ENCODE peak calls at places on chromosomes 4 and X, in eight cellular contexts. E is NT2/D1, K is PC-3, I is mammary epithelial cell, H is neural progenitor cell, F is neuronal stem cell, C is colonic mucosa, N is fibroblast of lung. Q is an unnamed sample. For H3K36me3 and H3K4me1, the result is how much of the 10 kb centered on the place peaks cover.

GRCh38 chr4:122086338-122086737 is 65.8 kb upstream of the BLTP1 start:
- DNase-seq in E (no peak), K (no peak), I (no peak), H (no peak), F (no peak), C (no peak), N (no peak), Q (no peak)

GRCh38 chr4:82367438-82368097 is 6.2 kb downstream of the HNRNPD start:
- DNase-seq in E (no peak), K (no peak), I (no peak), H (no peak), F (no peak), C (no peak), N (peak), Q (no peak)

GRCh38 chr4:25351777-25352421 is 25.2 kb upstream of the ANAPC4 start:
- DNase-seq in E (no peak), K (peak), I (peak), H (no peak), F (no peak), C (no peak), N (peak), Q (peak)

GRCh38 chr4:8125526-8126056 is 33.0 kb downstream of the ABLIM2 start:
- DNase-seq in E (no peak), K (no peak), I (no peak), H (no peak), F (no peak), C (no peak), N (no peak), Q (no peak)

GRCh38 chr4:173171987-173172386 is 3.4 kb downstream of the GALNT7 start:
- DNase-seq in E (no peak), K (no peak), I (no peak), H (no peak), F (no peak), C (no peak), N (no peak), Q (no peak)

GRCh38 chrX:110987292-110987691 is 108.7 kb upstream of the PAK3 start:
- DNase-seq in E (no peak), K (peak), I (no peak), H (no peak), F (no peak), C (no peak), N (no peak), Q (no peak)

GRCh38 chrX:119249836-119250340 is 13.8 kb downstream of the PGRMC1 start:
- DNase-seq in E (no peak), K (no peak), I (no peak), H (no peak), F (no peak), C (no peak), N (peak), Q (no peak)

GRCh38 chr4:23234716-23235115 is 542.0 kb downstream of the GBA3 start:
- DNase-seq in E (no peak), K (peak), I (no peak), H (no peak), F (no peak), C (no peak), N (peak), Q (no peak)

GRCh38 chr4:86482851-86483490 is 111.1 kb upstream of the PTPN13 start:
- DNase-seq in E (peak), K (peak), I (no peak), H (peak), F (peak), C (no peak), N (peak), Q (peak)

GRCh38 chr4:73520821-73521220 is 39.3 kb downstream of the AFM start:
- DNase-seq in E (peak), K (peak), I (no peak), H (peak), F (peak), C (no peak), N (peak), Q (peak)

GRCh38 chr4:64880557-64880956 is 471.3 kb upstream of the TECRL start:
- DNase-seq in E (no peak), K (no peak), I (no peak), H (no peak), F (no peak), C (no peak), N (no peak), Q (no peak)

GRCh38 chr4:64883087-64883926 is 474.1 kb upstream of the TECRL start:
- DNase-seq in E (no peak), K (no peak), I (no peak), H (no peak), F (no peak), C (no peak), N (no peak), Q (no peak)

GRCh38 chr4:64882311-64883086 is 473.2 kb upstream of the TECRL start:
- DNase-seq in E (no peak), K (no peak), I (no peak), H (no peak), F (no peak), C (no peak), N (no peak), Q (no peak)
- H3K9ac ChIP-seq in E (no peak), K (no peak), I (no peak), H (no peak), F (no peak), C (no peak), N (no peak), Q (no peak)

GRCh38 chr4:80261989-80262600 is 4.4 kb upstream of the FGF5 start:
- DNase-seq in E (no peak), K (no peak), I (no peak), H (no peak), F (no peak), C (no peak), N (no peak), Q (no peak)
- H3K36me3 ChIP-seq in E (under half), K (under half), I (under half), H (under half), F (under half), C (under half), N (under half), Q (under half)

GRCh38 chr4:118770741-118771187 is 65.2 kb downstream of the SEC24D start:
- DNase-seq in E (no peak), K (no peak), I (peak), H (no peak), F (no peak), C (no peak), N (no peak), Q (no peak)

GRCh38 chr4:118765399-118765798 is 70.5 kb downstream of the SEC24D start:
- DNase-seq in E (no peak), K (peak), I (peak), H (no peak), F (no peak), C (no peak), N (peak), Q (peak)

GRCh38 chr4:118762753-118763477 is 73.0 kb downstream of the SEC24D start:
- DNase-seq in E (no peak), K (no peak), I (no peak), H (no peak), F (no peak), C (no peak), N (peak), Q (peak)

GRCh38 chr4:118769152-118769551 is 66.8 kb downstream of the SEC24D start:
- DNase-seq in E (no peak), K (no peak), I (no peak), H (no peak), F (no peak), C (no peak), N (no peak), Q (no peak)

GRCh38 chr4:118767109-118767508 is 68.8 kb downstream of the SEC24D start:
- DNase-seq in E (no peak), K (no peak), I (no peak), H (no peak), F (no peak), C (no peak), N (no peak), Q (no peak)
- H3K4me1 ChIP-seq in E (under half), K (under half), I (under half), H (under half), F (under half), C (under half), N (under half), Q (under half)

GRCh38 chr4:16914208-16914607 is 15.8 kb upstream of the LDB2 start:
- DNase-seq in E (no peak), K (no peak), I (no peak), H (peak), F (no peak), C (no peak), N (peak), Q (peak)

GRCh38 chr4:16912896-16913295 is 14.5 kb upstream of the LDB2 start:
- DNase-seq in E (no peak), K (no peak), I (no peak), H (no peak), F (no peak), C (no peak), N (peak), Q (no peak)

GRCh38 chr4:16908377-16909021 is 10.1 kb upstream of the LDB2 start:
- DNase-seq in E (no peak), K (no peak), I (no peak), H (no peak), F (no peak), C (no peak), N (no peak), Q (no peak)

DNA sequence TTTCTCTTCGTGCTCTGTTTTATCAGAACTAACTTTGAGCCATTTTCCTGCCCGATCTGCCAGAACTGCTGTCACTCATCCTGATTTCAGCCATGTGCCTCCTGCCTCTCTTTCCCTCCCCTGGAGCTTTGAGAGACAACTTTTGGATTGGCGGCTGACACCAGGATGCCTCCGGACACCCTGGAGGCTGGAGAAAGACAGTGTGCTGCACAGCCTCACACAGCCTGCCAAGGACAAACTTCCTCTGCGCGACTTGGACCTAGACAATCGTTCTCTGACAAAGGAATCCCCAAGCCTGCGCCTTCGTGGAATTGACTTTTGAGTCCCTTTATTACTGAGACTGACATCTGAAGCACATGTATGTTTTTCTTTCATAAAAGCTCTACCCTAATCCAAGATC is 10.8 kb upstream of the LDB2 start:
- DNase-seq in E (no peak), K (no peak), I (no peak), H (peak), F (no peak), C (no peak), N (no peak), Q (no peak)
- H3K9ac ChIP-seq in E (no peak), K (no peak), I (no peak), H (no peak), F (no peak), C (no peak), N (no peak), Q (no peak)

GRCh38 chr4:532588-533317 is 33.7 kb downstream of the PIGG start:
- DNase-seq in E (peak), K (no peak), I (no peak), H (no peak), F (no peak), C (no peak), N (no peak), Q (no peak)

GRCh38 chr4:534576-535151 is 35.7 kb downstream of the PIGG start:
- DNase-seq in E (no peak), K (no peak), I (no peak), H (no peak), F (no peak), C (no peak), N (no peak), Q (no peak)

GRCh38 chr4:535181-535923 is 36.3 kb downstream of the PIGG start:
- DNase-seq in E (no peak), K (no peak), I (no peak), H (no peak), F (no peak), C (no peak), N (no peak), Q (no peak)

GRCh38 chr4:533318-534100 is 34.5 kb downstream of the PIGG start:
- DNase-seq in E (no peak), K (no peak), I (no peak), H (no peak), F (no peak), C (no peak), N (no peak), Q (no peak)

DNA sequence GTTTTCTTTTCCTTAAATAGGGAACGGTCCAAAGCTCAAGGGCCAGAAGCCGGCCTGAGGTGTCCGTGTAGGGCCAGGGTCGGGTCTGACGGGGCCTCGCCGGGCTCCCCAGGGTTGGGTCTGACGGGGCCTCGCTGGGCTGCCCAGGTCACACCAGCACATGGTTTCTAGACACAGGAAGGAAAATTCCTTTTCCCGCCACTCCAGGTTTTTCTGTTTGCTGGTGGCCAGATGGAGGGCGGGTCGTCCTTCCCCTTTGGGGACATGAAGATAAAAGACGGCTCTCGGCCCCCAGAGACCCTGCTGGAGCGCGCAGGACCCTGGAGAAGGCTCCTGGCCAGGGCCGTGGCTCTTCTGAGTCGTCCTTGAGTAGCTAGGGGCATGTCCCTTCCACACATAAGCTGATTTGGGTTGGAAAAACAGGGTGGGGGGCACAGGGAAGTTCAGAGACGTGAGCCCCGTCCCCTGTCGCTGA is 35.1 kb downstream of the PIGG start:
- DNase-seq in E (no peak), K (no peak), I (no peak), H (no peak), F (no peak), C (no peak), N (no peak), Q (no peak)
- H3K36me3 ChIP-seq in E (half or more), K (under half), I (under half), H (under half), F (half or more), C (under half), N (under half), Q (half or more)

DNA sequence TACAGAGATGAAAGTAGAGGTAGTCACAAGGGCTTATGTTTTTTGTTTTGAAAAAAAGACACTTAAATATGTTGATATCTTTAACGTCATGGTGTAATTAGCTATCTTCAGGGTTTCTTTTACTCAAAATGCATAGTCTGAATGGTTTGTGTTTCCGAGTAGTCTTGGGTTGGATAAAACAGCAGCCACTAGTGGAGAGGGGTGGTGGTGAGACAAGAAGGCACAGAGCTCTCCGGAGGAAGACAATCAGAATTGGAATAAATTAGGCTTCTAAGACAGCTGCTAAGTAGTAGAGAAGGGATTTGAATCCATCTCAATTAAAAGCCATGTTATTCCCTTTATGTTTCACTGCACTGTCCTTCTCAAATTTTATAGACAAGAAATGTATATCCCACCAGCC is 240.4 kb upstream of the VEGFC start:
- DNase-seq in E (no peak), K (no peak), I (no peak), H (peak), F (no peak), C (no peak), N (no peak), Q (no peak)
- H3K4me1 ChIP-seq in E (under half), K (under half), I (under half), H (under half), F (under half), C (under half), N (under half), Q (under half)

GRCh38 chrX:112011376-112011775 is 71.2 kb downstream of the TRPC5 start:
- DNase-seq in E (peak), K (no peak), I (no peak), H (peak), F (no peak), C (no peak), N (no peak), Q (no peak)
- H3K9ac ChIP-seq in E (no peak), K (no peak), I (no peak), H (no peak), F (no peak), C (no peak), N (no peak), Q (no peak)

DNA sequence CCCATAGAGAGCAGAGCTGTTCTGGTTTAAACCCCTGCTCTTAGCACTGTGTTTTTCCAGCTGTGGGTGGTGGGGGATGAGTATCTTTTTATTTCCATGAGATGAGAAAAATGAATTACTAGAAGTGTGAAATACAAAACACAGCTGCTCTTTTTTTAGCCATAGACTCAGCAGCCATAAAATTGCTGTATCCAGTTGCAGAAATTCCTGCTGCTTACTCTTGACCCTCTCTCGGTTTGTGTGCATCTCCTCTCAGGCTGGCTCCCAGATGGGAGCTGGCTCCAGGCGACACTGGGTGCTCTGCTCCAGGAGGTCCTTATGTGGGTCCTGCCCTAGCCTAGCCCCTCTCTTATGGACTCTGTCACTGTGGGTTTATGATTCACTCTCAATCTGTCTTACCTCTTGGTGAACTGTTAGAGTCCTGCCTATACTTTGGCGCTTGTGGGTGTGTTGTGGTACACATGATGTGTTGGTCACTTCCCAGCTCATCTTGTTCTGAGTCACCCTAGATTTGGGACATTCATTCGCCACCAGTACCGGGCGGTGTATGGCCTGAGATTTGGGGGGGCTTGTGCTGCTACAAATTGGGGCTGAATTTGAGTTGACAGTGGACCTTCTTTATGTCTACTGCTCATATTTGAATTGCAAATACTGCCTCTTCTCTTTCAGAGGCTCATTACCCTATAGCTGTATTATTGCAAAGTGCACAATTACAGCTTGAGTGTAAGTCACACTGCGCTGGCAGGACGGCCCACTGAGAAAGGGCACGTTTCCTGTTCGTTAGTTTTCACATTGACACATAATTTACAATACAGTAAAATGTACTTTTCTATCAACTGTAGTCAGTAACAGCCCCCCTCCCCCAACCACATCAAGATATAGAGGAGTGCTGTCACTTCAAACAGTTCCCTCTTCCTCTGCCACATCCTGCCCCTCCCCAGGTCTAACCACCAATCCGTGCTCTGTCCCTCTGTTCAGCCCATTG is 46.9 kb upstream of the MSANTD1 start:
- DNase-seq in E (no peak), K (no peak), I (no peak), H (no peak), F (no peak), C (peak), N (peak), Q (no peak)
- H3K36me3 ChIP-seq in E (half or more), K (under half), I (under half), H (under half), F (half or more), C (under half), N (under half), Q (under half)

GRCh38 chr4:184803133-184803532 is 22.6 kb downstream of the ACSL1 start:
- DNase-seq in E (no peak), K (no peak), I (no peak), H (no peak), F (no peak), C (no peak), N (no peak), Q (no peak)

GRCh38 chr4:184804621-184805020 is 21.1 kb downstream of the ACSL1 start:
- DNase-seq in E (no peak), K (peak), I (no peak), H (no peak), F (no peak), C (no peak), N (no peak), Q (no peak)

GRCh38 chr4:184803884-184804283 is 21.9 kb downstream of the ACSL1 start:
- DNase-seq in E (no peak), K (peak), I (no peak), H (no peak), F (no peak), C (no peak), N (no peak), Q (no peak)

GRCh38 chr4:184801781-184802180 is 24.0 kb downstream of the ACSL1 start:
- DNase-seq in E (no peak), K (peak), I (peak), H (no peak), F (no peak), C (no peak), N (peak), Q (peak)

DNA sequence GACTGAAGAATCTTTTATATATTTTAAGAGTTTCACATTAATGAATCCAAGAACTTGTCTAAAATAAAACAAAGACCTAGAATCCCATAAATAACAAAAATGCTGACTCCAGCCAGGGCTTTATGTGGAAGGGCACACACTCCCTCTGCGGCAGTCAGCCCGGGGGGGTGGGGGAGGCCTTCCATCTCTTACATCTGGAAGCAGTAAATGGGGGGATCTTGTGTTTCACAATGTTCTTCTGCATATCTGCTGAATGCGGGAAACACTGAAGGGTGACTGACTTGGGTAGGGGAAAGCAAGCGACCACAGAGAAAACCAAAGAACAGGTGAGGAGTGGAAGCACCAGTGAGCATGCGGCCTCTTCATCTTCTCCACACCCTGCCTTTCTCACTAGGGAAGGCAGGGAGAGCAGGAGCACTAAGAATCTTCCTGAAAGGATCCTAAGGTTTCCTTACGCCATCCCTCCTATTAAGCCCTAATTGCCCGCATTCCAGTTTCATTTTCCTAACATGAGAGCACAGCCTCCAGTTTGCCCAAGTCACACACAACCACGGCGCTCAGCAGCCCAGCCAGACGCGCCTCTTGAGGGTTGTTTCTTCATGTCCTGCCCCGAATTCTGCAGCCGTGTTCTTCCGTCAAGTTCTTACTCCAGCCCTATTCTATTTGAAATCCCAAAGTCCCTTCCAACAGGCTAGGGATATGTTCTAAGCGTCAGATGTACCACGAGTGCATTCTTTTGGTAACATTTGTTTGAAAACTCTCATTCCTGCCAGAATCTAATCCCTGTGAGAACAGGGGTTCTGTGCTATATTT is 23.4 kb downstream of the ACSL1 start:
- DNase-seq in E (no peak), K (no peak), I (no peak), H (no peak), F (no peak), C (no peak), N (peak), Q (no peak)
- H3K4me1 ChIP-seq in E (under half), K (under half), I (under half), H (under half), F (under half), C (under half), N (under half), Q (half or more)

Q was measured in adipocyte.